ENCODE peak calls at places on chromosome 9, in ten cellular contexts. I, K, X, H, R, J, Q, E, M and C are unnamed samples.

GRCh38 chr9:19799784-19800183 is 10.9 kb upstream of the SLC24A2 start:
- DNase-seq in X (no peak), H (no peak), Q (no peak), J (no peak), R (no peak), M (no peak), I (no peak), E (no peak), K (no peak), C (no peak)

GRCh38 chr9:120640380-120640779 is 60.4 kb upstream of the CDK5RAP2 start:
- DNase-seq in E (no peak), M (no peak), J (no peak), R (no peak), I (no peak), Q (no peak), H (no peak), K (no peak), X (no peak), C (no peak)

GRCh38 chr9:16150501-16150900 is 597.7 kb downstream of the CCDC171 start:
- DNase-seq in J (no peak), H (no peak), M (no peak), R (no peak), K (no peak), Q (no peak), I (no peak), X (no peak), E (no peak), C (no peak)

GRCh38 chr9:95845751-95846150 is 29.7 kb upstream of the ERCC6L2 start:
- DNase-seq in M (no peak), Q (no peak), H (peak; percentile 74), R (no peak), X (no peak), E (no peak), J (no peak), I (no peak), K (no peak), C (no peak)

GRCh38 chr9:120627073-120627472 is 47.1 kb upstream of the CDK5RAP2 start:
- DNase-seq in K (no peak), E (no peak), I (no peak), M (no peak), X (no peak), J (no peak), R (no peak), H (no peak), Q (no peak), C (no peak)

GRCh38 chr9:5529683-5530221 is 19.4 kb downstream of the PDCD1LG2 start:
- DNase-seq in I (no peak), Q (no peak), M (no peak), H (no peak), E (no peak), X (no peak), R (no peak), J (no peak), K (peak; percentile 64), C (no peak)

GRCh38 chr9:135456436-135457104 is 23.0 kb upstream of the PPP1R26 start:
- DNase-seq in I (no peak), X (no peak), R (no peak), H (no peak), K (no peak), Q (no peak), M (no peak), J (no peak), E (no peak), C (no peak)

GRCh38 chr9:135582966-135583685 is 21.6 kb downstream of the PAEP start:
- DNase-seq in M (no peak), X (no peak), J (no peak), I (no peak), K (no peak), Q (no peak), H (no peak), E (no peak), R (no peak), C (no peak)

GRCh38 chr9:36985769-36986547 is 48.1 kb downstream of the PAX5 start:
- DNase-seq in K (no peak), X (no peak), I (no peak), J (no peak), H (peak; percentile 11), M (no peak), R (no peak), Q (no peak), E (no peak), C (no peak)

GRCh38 chr9:78493166-78493742 is 196.3 kb downstream of the PSAT1 start:
- DNase-seq in R (no peak), H (no peak), E (no peak), J (no peak), M (no peak), I (no peak), X (no peak), K (no peak), Q (no peak), C (no peak)

GRCh38 chr9:78491402-78491801 is 194.5 kb downstream of the PSAT1 start:
- DNase-seq in X (no peak), J (no peak), I (no peak), Q (no peak), H (no peak), K (no peak), E (no peak), R (no peak), M (no peak), C (no peak)
- H3K27me3 ChIP-seq in X (no peaks in the 10 kb centered on the region), J (peaks cover 20% of the 10 kb centered on the region), I (no peaks in the 10 kb centered on the region), Q (no peaks in the 10 kb centered on the region), H (no peaks in the 10 kb centered on the region), K (no peaks in the 10 kb centered on the region), E (no peaks in the 10 kb centered on the region), R (no peaks in the 10 kb centered on the region), M (no peaks in the 10 kb centered on the region), C (no peaks in the 10 kb centered on the region)

GRCh38 chr9:130940023-130940549 is 1.0 kb upstream of the FIBCD1 start:
- DNase-seq in I (no peak), J (no peak), K (no peak), M (no peak), X (peak; percentile 41), R (no peak), H (no peak), E (no peak), Q (no peak), C (no peak)

GRCh38 chr9:130938652-130939404 is at the start of gene FIBCD1:
- DNase-seq in E (no peak), X (peak; percentile 71), K (no peak), R (peak; percentile 61), J (peak; percentile 71), I (peak; percentile 29), Q (no peak), M (no peak), H (peak; percentile 63), C (no peak)

GRCh38 chr9:130938184-130938651 is 829 bp downstream of the FIBCD1 start:
- DNase-seq in M (no peak), K (no peak), X (no peak), J (no peak), H (no peak), E (no peak), I (no peak), Q (no peak), R (no peak), C (no peak)

GRCh38 chr9:130940693-130941576 is 1.9 kb upstream of the FIBCD1 start:
- DNase-seq in K (peak; percentile 83), Q (peak; percentile 89), X (peak; percentile 96), E (peak; percentile 80), R (peak; percentile 91), J (peak; percentile 55), M (peak; percentile 79), H (peak; percentile 53), I (peak; percentile 75), C (no peak)

GRCh38 chr9:130939405-130939941 is 426 bp upstream of the FIBCD1 start:
- DNase-seq in M (no peak), R (no peak), Q (no peak), K (no peak), E (no peak), X (peak; percentile 39), J (peak; percentile 62), H (peak; percentile 47), I (no peak), C (no peak)
- H3K27me3 ChIP-seq in M (peaks cover 18% of the 10 kb centered on the region), R (no peaks in the 10 kb centered on the region), Q (peaks cover 9% of the 10 kb centered on the region), K (peaks cover 14% of the 10 kb centered on the region), E (peaks cover 48% of the 10 kb centered on the region), X (peaks cover 34% of the 10 kb centered on the region), J (peaks cover 13% of the 10 kb centered on the region), H (peaks cover 17% of the 10 kb centered on the region), I (no peaks in the 10 kb centered on the region), C (peaks cover 13% of the 10 kb centered on the region)

DNA sequence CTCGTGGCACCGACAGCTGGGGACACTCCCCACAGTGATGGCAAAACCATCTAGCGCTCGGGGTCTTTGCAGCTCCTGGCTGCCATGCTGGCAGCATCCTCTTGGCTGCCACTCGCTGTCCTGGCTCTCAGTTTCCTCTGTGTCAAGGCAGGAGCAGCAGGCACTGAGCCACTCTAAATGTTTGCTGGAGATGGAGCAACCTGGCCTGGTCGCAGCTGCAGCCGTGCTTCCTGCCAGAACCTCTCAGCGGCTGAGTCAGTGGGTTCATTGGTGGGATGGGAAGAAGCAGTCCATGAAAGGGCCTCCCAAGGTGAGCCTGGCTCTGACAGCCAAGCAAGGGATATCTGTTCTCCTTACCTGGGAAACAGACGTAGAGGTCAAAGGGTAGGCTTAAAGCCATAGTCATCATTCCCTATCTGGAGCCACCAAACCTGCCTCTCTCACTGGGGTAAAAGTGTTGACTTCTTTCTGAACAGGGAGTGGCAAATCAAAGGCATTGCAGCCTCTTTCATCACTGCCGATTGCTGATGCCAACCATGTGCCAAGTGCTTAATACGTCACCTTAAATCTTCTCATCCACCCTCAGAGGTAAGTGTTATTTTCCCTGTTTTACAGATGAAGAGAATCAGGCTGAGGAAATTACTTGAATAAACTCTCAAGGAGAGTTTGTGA is 304.8 kb upstream of the ZNF462 start:
- DNase-seq in R (no peak), J (no peak), Q (no peak), H (no peak), E (no peak), X (no peak), K (no peak), M (no peak), I (no peak), C (no peak)
- H3K27me3 ChIP-seq in R (no peaks in the 10 kb centered on the region), J (no peaks in the 10 kb centered on the region), Q (no peaks in the 10 kb centered on the region), H (no peaks in the 10 kb centered on the region), E (no peaks in the 10 kb centered on the region), X (no peaks in the 10 kb centered on the region), K (no peaks in the 10 kb centered on the region), M (no peaks in the 10 kb centered on the region), I (no peaks in the 10 kb centered on the region), C (no peaks in the 10 kb centered on the region)

GRCh38 chr9:129879991-129880653 is 44.9 kb downstream of the USP20 start:
- DNase-seq in J (no peak), K (no peak), E (no peak), H (no peak), I (no peak), R (no peak), Q (no peak), X (no peak), M (no peak), C (no peak)

GRCh38 chr9:129878253-129878652 is 43.0 kb downstream of the USP20 start:
- DNase-seq in H (no peak), X (no peak), K (no peak), M (no peak), E (no peak), R (no peak), J (no peak), I (no peak), Q (no peak), C (no peak)

GRCh38 chr9:129880654-129881546 is 45.6 kb downstream of the USP20 start:
- DNase-seq in X (no peak), M (no peak), I (no peak), K (no peak), E (no peak), Q (no peak), R (no peak), J (no peak), H (no peak), C (no peak)

GRCh38 chr9:129876815-129877214 is 41.6 kb downstream of the USP20 start:
- DNase-seq in E (no peak), M (no peak), I (no peak), H (no peak), Q (no peak), J (no peak), R (no peak), K (no peak), X (no peak), C (no peak)

GRCh38 chr9:129879103-129879699 is 43.9 kb downstream of the USP20 start:
- DNase-seq in K (no peak), E (no peak), M (no peak), J (no peak), R (no peak), H (no peak), X (no peak), I (no peak), Q (no peak), C (no peak)
- H3K27me3 ChIP-seq in K (no peaks in the 10 kb centered on the region), E (no peaks in the 10 kb centered on the region), M (no peaks in the 10 kb centered on the region), J (no peaks in the 10 kb centered on the region), R (no peaks in the 10 kb centered on the region), H (no peaks in the 10 kb centered on the region), X (no peaks in the 10 kb centered on the region), I (no peaks in the 10 kb centered on the region), Q (no peaks in the 10 kb centered on the region), C (no peaks in the 10 kb centered on the region)